ENCODE peak calls at places on chromosome 2, in five cellular contexts. U is NCI-H2081; G is neural progenitor cell; I is naive thymus-derived CD8-positive, alpha-beta T cell; T is GM20000. L is an unnamed sample.

GRCh38 chr2:121363632-121364420 is 78.8 kb upstream of the TFCP2L1 start:
- DNase-seq in G (no peak), T (no peak), U (no peak), I (no peak), L (no peak)

GRCh38 chr2:30732376-30732775 is 74.9 kb downstream of the CAPN13 start:
- DNase-seq in G (no peak), I (no peak), U (no peak), T (no peak), L (no peak)

GRCh38 chr2:207332473-207333212 is 166.9 kb upstream of the KLF7 start:
- DNase-seq in U (no peak), I (no peak), G (no peak), T (no peak), L (no peak)

GRCh38 chr2:218370410-218371063 is 11.5 kb upstream of the SLC11A1 start:
- DNase-seq in U (no peak), G (no peak), I (no peak), T (no peak), L (no peak)

GRCh38 chr2:46332686-46333281 is 35.6 kb downstream of the EPAS1 start:
- DNase-seq in I (no peak), U (no peak), T (no peak), G (no peak), L (no peak)

GRCh38 chr2:164479460-164479859 is 141.8 kb downstream of the GRB14 start:
- DNase-seq in U (peak), G (peak), I (no peak), T (no peak), L (no peak)

GRCh38 chr2:114661926-114662670 is 219.7 kb downstream of the DPP10 start:
- DNase-seq in I (no peak), G (peak), T (no peak), U (peak), L (no peak)

GRCh38 chr2:174633621-174633927 is 36.0 kb upstream of the WIPF1 start:
- DNase-seq in T (no peak), I (no peak), U (no peak), G (peak), L (no peak)

GRCh38 chr2:238887616-238888015 is 39.7 kb downstream of the TWIST2 start:
- DNase-seq in U (no peak), G (no peak), T (no peak), I (no peak), L (no peak)